ENCODE peak calls at places on chromosomes 11 and 22, in five cellular contexts. One of them, this sample, is unnamed.
A peak's percentile ranks its signal among the peaks of the same experiment; 100 is the strongest.

GRCh38 chr11:120710354-120711187 is 199.0 kb downstream of the GRIK4 start:
- DNase-seq in colonic mucosa: peak; percentile 31
- DNase-seq in CD8-positive, alpha-beta memory T cell: no peak
- DNase-seq in pancreas: no peak
- DNase-seq in adrenal gland: peak; percentile 44
- DNase-seq in this sample: no peak

GRCh38 chr11:34411786-34412185 is 26.9 kb upstream of the CAT start:
- DNase-seq in colonic mucosa: no peak
- DNase-seq in CD8-positive, alpha-beta memory T cell: no peak
- DNase-seq in pancreas: no peak
- DNase-seq in adrenal gland: no peak
- DNase-seq in this sample: no peak

GRCh38 chr11:11432621-11433319 is 79.7 kb upstream of the CSNK2A3 start:
- DNase-seq in colonic mucosa: no peak
- DNase-seq in CD8-positive, alpha-beta memory T cell: no peak
- DNase-seq in pancreas: no peak
- DNase-seq in adrenal gland: no peak
- DNase-seq in this sample: no peak

GRCh38 chr11:67300756-67301312 is 2.5 kb upstream of the SSH3 start:
- DNase-seq in colonic mucosa: peak; percentile 18
- DNase-seq in CD8-positive, alpha-beta memory T cell: no peak
- DNase-seq in pancreas: no peak
- DNase-seq in adrenal gland: no peak
- DNase-seq in this sample: no peak

GRCh38 chr22:23500508-23501208 is 79.4 kb downstream of the IGLL1 start:
- DNase-seq in colonic mucosa: no peak
- DNase-seq in CD8-positive, alpha-beta memory T cell: no peak
- DNase-seq in pancreas: no peak
- DNase-seq in adrenal gland: no peak
- DNase-seq in this sample: no peak

GRCh38 chr11:67652965-67653845 is 2.7 kb upstream of the ACY3 start:
- DNase-seq in colonic mucosa: no peak
- DNase-seq in CD8-positive, alpha-beta memory T cell: no peak
- DNase-seq in pancreas: no peak
- DNase-seq in adrenal gland: no peak
- DNase-seq in this sample: no peak

GRCh38 chr22:19691721-19692341 is 22.5 kb upstream of the SEPTIN5 start:
- DNase-seq in colonic mucosa: no peak
- DNase-seq in CD8-positive, alpha-beta memory T cell: no peak
- DNase-seq in pancreas: no peak
- DNase-seq in adrenal gland: no peak
- DNase-seq in this sample: no peak

GRCh38 chr22:26656896-26657851 is at the start of gene MIAT:
- DNase-seq in colonic mucosa: peak; percentile 34
- DNase-seq in CD8-positive, alpha-beta memory T cell: peak; percentile 69
- DNase-seq in pancreas: no peak
- DNase-seq in adrenal gland: no peak
- DNase-seq in this sample: no peak

GRCh38 chr11:119780264-119780953 is 51.4 kb upstream of the NECTIN1 start:
- DNase-seq in colonic mucosa: no peak
- DNase-seq in CD8-positive, alpha-beta memory T cell: no peak
- DNase-seq in pancreas: no peak
- DNase-seq in adrenal gland: no peak
- DNase-seq in this sample: no peak

DNA sequence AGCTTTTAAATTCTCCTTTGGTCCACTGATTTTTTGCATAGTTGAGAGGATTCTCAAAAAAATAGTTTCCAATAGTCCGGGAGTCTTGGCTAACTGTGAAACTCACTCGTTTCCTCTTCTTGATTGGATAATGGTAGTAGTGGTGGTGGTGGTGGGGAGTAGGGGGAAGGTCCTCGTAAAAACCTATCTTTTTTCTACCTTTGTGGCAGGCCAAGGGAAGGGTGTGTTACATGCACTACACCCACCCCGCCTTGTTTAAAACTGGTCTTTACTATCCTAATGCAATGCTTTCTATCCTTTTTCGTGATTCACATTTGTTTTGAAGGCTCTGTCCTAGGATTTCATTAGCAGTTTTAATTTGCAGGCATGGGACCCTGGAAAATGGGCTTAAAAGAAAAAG is 4.8 kb downstream of the TEAD1 start:
- DNase-seq in colonic mucosa: no peak
- DNase-seq in CD8-positive, alpha-beta memory T cell: no peak
- DNase-seq in pancreas: no peak
- DNase-seq in adrenal gland: no peak
- DNase-seq in this sample: no peak
- H3K4me3 ChIP-seq in colonic mucosa: no peak overlapping the region
- H3K4me3 ChIP-seq in CD8-positive, alpha-beta memory T cell: no peak overlapping the region
- H3K4me3 ChIP-seq in pancreas: no peak overlapping the region
- H3K4me3 ChIP-seq in adrenal gland: no peak overlapping the region
- H3K4me3 ChIP-seq in this sample: no peak overlapping the region

GRCh38 chr22:18145676-18146388 is 4.1 kb upstream of the USP18 start:
- DNase-seq in colonic mucosa: no peak
- DNase-seq in CD8-positive, alpha-beta memory T cell: no peak
- DNase-seq in pancreas: no peak
- DNase-seq in adrenal gland: no peak
- DNase-seq in this sample: no peak
- H3K4me1 ChIP-seq in colonic mucosa: peaks cover 5% of the 10 kb centered on the region
- H3K4me1 ChIP-seq in CD8-positive, alpha-beta memory T cell: peaks cover 14% of the 10 kb centered on the region
- H3K4me1 ChIP-seq in pancreas: no peaks in the 10 kb centered on the region
- H3K4me1 ChIP-seq in adrenal gland: no peaks in the 10 kb centered on the region
- H3K4me1 ChIP-seq in this sample: peaks cover 9% of the 10 kb centered on the region

GRCh38 chr11:43547411-43547718 is 133.2 kb upstream of the HSD17B12 start:
- DNase-seq in colonic mucosa: no peak
- DNase-seq in CD8-positive, alpha-beta memory T cell: no peak
- DNase-seq in pancreas: peak; percentile 21
- DNase-seq in adrenal gland: peak; percentile 61
- DNase-seq in this sample: no peak
- H3K4me3 ChIP-seq in colonic mucosa: no peak overlapping the region
- H3K4me3 ChIP-seq in CD8-positive, alpha-beta memory T cell: no peak overlapping the region
- H3K4me3 ChIP-seq in pancreas: peak overlapping the region; percentile 27
- H3K4me3 ChIP-seq in adrenal gland: peak overlapping the region; percentile 65
- H3K4me3 ChIP-seq in this sample: no peak overlapping the region

DNA sequence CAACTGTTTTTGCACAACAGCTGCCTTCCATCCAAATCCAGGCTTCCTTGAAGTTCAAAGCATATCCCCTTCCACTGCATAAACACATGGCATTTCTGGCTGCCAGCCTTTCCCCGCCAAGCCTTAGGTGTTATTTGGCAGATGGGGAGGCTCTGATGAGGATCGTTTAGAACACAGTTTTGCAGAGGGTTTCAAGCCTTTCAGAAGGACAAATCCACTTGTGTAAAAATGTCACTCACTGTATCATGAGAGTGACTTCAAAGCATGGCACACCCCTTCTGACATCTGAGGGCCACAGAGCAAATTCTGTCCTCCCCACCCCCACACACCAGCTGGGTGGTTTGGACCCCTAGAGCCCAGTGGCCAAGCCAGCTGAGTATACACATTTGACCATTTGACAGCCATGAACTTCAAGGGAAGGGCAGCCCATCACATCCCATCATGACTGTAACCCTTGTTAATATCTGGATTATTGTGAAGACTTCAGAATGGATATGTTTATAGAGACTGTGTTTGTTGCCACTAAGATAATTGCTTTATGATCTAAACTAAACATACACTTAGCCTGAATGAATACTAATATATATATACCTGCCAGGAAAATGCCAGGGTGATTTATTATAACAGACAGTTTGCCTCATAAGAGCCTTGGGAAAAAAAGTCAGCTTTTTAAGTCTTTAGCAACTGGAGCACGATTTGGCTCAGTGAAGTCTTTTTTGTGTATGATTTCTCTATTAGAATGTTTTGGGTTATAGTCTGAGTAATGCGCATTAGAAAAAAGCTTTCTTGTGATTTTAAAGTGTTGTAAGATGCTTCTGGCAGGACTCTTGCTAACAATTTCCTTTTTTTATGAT is 31.9 kb downstream of the FBLN1 start:
- DNase-seq in colonic mucosa: no peak
- DNase-seq in CD8-positive, alpha-beta memory T cell: no peak
- DNase-seq in pancreas: no peak
- DNase-seq in adrenal gland: no peak
- DNase-seq in this sample: no peak
- H3K4me1 ChIP-seq in colonic mucosa: no peaks in the 10 kb centered on the region
- H3K4me1 ChIP-seq in CD8-positive, alpha-beta memory T cell: no peaks in the 10 kb centered on the region
- H3K4me1 ChIP-seq in pancreas: no peaks in the 10 kb centered on the region
- H3K4me1 ChIP-seq in adrenal gland: no peaks in the 10 kb centered on the region
- H3K4me1 ChIP-seq in this sample: no peaks in the 10 kb centered on the region

DNA sequence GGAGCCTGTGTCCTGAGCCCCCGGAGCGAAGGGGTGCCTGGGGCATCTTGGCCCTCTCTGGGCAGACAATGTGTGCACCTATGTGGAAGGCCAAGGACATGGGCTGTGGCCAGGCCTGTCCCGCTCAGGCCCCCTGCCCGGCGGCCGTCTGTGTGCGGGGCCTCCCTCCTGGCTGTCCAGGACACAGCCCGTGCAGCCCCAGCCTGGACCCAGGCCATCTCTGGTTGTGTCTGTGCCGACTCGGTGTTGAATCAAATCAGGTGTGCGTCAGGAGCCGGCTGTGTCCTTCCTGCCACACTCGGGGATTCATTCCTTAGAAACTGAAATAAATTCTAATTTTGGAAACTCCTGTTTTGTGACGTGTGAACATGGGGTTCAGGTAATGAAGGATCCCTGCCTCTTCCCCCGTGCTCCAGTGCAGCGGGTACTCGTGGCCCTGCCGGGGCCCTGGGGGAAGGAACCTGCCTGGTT is 1.5 kb upstream of the SELENOO start:
- DNase-seq in colonic mucosa: no peak
- DNase-seq in CD8-positive, alpha-beta memory T cell: no peak
- DNase-seq in pancreas: peak; percentile 62
- DNase-seq in adrenal gland: no peak
- DNase-seq in this sample: no peak
- H3K4me3 ChIP-seq in colonic mucosa: no peak overlapping the region
- H3K4me3 ChIP-seq in CD8-positive, alpha-beta memory T cell: no peak overlapping the region
- H3K4me3 ChIP-seq in pancreas: no peak overlapping the region
- H3K4me3 ChIP-seq in adrenal gland: no peak overlapping the region
- H3K4me3 ChIP-seq in this sample: no peak overlapping the region

DNA sequence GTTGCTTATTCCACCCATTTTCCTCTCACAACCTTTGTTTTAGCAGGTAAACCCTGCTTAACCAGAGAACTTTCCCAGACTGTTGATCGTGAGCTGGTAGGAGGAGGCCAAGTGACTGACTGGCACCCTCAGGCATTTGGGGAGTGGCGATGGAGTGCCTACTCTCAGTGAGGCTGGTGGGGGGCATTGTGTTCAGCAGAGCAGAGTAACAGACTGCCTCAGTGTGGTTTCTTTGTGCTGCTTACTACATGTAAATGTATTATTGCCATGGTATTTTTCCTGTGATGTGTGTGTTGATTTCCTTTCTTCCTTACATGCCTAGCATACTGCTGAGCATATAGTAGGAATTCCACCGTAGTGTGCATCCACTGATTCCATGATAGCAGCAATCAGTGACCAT is 2.6 kb downstream of the MARK2 start:
- DNase-seq in colonic mucosa: no peak
- DNase-seq in CD8-positive, alpha-beta memory T cell: no peak
- DNase-seq in pancreas: no peak
- DNase-seq in adrenal gland: no peak
- DNase-seq in this sample: no peak
- H3K4me1 ChIP-seq in colonic mucosa: peaks cover 35% of the 10 kb centered on the region
- H3K4me1 ChIP-seq in CD8-positive, alpha-beta memory T cell: peaks cover 51% of the 10 kb centered on the region
- H3K4me1 ChIP-seq in pancreas: peaks cover 40% of the 10 kb centered on the region
- H3K4me1 ChIP-seq in adrenal gland: peaks cover 49% of the 10 kb centered on the region
- H3K4me1 ChIP-seq in this sample: peaks cover 43% of the 10 kb centered on the region

GRCh38 chr22:39098026-39098425 is 982 bp downstream of the APOBEC3H start:
- DNase-seq in colonic mucosa: no peak
- DNase-seq in CD8-positive, alpha-beta memory T cell: no peak
- DNase-seq in pancreas: no peak
- DNase-seq in adrenal gland: no peak
- DNase-seq in this sample: no peak

GRCh38 chr22:39097098-39098020 is at the start of gene APOBEC3H:
- DNase-seq in colonic mucosa: no peak
- DNase-seq in CD8-positive, alpha-beta memory T cell: peak; percentile 37
- DNase-seq in pancreas: no peak
- DNase-seq in adrenal gland: no peak
- DNase-seq in this sample: no peak

GRCh38 chr22:39094717-39095389 is 2.2 kb upstream of the APOBEC3H start:
- DNase-seq in colonic mucosa: no peak
- DNase-seq in CD8-positive, alpha-beta memory T cell: peak; percentile 75
- DNase-seq in pancreas: no peak
- DNase-seq in adrenal gland: no peak
- DNase-seq in this sample: no peak

GRCh38 chr22:39098576-39098975 is 1.5 kb downstream of the APOBEC3H start:
- DNase-seq in colonic mucosa: no peak
- DNase-seq in CD8-positive, alpha-beta memory T cell: no peak
- DNase-seq in pancreas: no peak
- DNase-seq in adrenal gland: no peak
- DNase-seq in this sample: no peak

DNA sequence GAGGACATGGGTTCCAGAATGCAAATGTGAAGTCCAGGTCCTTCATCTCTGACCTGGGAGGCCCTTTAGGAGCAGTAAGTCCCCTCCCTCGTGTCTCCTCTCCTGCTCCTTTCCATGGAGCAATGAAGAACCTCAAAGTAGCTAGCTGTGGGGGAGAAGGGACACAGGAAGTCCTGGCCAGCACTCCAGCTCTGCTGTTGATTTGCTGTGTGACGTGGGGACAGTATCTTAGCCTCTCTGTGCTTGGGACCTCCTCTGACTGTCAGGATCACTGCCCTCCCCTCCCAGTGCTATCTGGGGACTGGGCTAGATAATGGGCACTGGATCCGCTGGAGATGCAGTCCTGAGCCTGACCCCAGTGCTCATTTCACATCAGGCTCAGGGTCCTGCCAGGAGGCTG is 1.1 kb upstream of the APOBEC3H start:
- DNase-seq in colonic mucosa: no peak
- DNase-seq in CD8-positive, alpha-beta memory T cell: no peak
- DNase-seq in pancreas: no peak
- DNase-seq in adrenal gland: no peak
- DNase-seq in this sample: no peak
- H3K4me3 ChIP-seq in colonic mucosa: no peak overlapping the region
- H3K4me3 ChIP-seq in CD8-positive, alpha-beta memory T cell: no peak overlapping the region
- H3K4me3 ChIP-seq in pancreas: no peak overlapping the region
- H3K4me3 ChIP-seq in adrenal gland: no peak overlapping the region
- H3K4me3 ChIP-seq in this sample: no peak overlapping the region

DNA sequence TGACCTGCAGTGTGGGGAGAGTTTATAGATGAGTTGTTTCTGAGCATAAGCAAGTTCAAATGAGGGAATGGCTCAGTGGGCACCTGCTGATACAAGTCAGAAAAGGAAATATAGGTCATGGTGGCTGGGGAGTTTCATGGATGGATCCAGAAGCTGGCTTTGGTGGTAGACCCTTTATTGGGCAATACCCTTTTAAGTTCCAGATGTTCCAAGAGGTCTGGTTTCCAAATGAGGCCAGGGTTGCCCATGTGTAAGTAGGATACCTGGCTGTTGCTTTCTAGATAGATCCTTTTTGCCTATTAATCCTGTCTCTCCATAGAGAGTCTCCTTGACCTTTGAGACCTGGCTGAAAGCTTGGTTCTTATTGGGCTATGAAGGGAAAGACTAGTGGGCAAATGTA is 2.2 kb downstream of the STIM1 start:
- DNase-seq in colonic mucosa: no peak
- DNase-seq in CD8-positive, alpha-beta memory T cell: no peak
- DNase-seq in pancreas: no peak
- DNase-seq in adrenal gland: no peak
- DNase-seq in this sample: no peak
- H3K4me1 ChIP-seq in colonic mucosa: peaks cover 24% of the 10 kb centered on the region
- H3K4me1 ChIP-seq in CD8-positive, alpha-beta memory T cell: peaks cover 75% of the 10 kb centered on the region
- H3K4me1 ChIP-seq in pancreas: peaks cover 33% of the 10 kb centered on the region
- H3K4me1 ChIP-seq in adrenal gland: peaks cover 32% of the 10 kb centered on the region
- H3K4me1 ChIP-seq in this sample: peaks cover 69% of the 10 kb centered on the region

GRCh38 chr22:17896552-17896951 is 122.3 kb upstream of the BID start:
- DNase-seq in colonic mucosa: no peak
- DNase-seq in CD8-positive, alpha-beta memory T cell: no peak
- DNase-seq in pancreas: peak; percentile 49
- DNase-seq in adrenal gland: peak; percentile 74
- DNase-seq in this sample: no peak
- H3K4me3 ChIP-seq in colonic mucosa: no peak overlapping the region
- H3K4me3 ChIP-seq in CD8-positive, alpha-beta memory T cell: no peak overlapping the region
- H3K4me3 ChIP-seq in pancreas: no peak overlapping the region
- H3K4me3 ChIP-seq in adrenal gland: no peak overlapping the region
- H3K4me3 ChIP-seq in this sample: no peak overlapping the region

This sample was measured in naive thymus-derived CD4-positive, alpha-beta T cell.